ENCODE peak calls at places on chromosomes 13 and 19, in five cellular contexts. One of them, this sample, is unnamed.

GRCh38 chr19:16094360-16095070 is 17.2 kb upstream of the RAB8A start:
- DNase-seq in left lung: no peak
- DNase-seq in CD8-positive, alpha-beta memory T cell: no peak
- DNase-seq in thoracic aorta: no peak
- DNase-seq in SK-N-SH: no peak
- DNase-seq in this sample: no peak

GRCh38 chr19:3071764-3072163 is 9.5 kb upstream of the TLE5 start:
- DNase-seq in CD8-positive, alpha-beta memory T cell: no peak
- DNase-seq in SK-N-SH: no peak
- DNase-seq in thoracic aorta: no peak
- DNase-seq in left lung: no peak
- DNase-seq in this sample: no peak

GRCh38 chr13:99548448-99548847 is 47.2 kb downstream of the TM9SF2 start:
- DNase-seq in thoracic aorta: no peak
- DNase-seq in SK-N-SH: no peak
- DNase-seq in CD8-positive, alpha-beta memory T cell: no peak
- DNase-seq in left lung: no peak
- DNase-seq in this sample: no peak

GRCh38 chr19:31144471-31144870 is 204.8 kb downstream of the TSHZ3 start:
- DNase-seq in SK-N-SH: no peak
- DNase-seq in left lung: no peak
- DNase-seq in CD8-positive, alpha-beta memory T cell: no peak
- DNase-seq in thoracic aorta: no peak
- DNase-seq in this sample: no peak

GRCh38 chr19:31781542-31781941 is 432.3 kb upstream of the TSHZ3 start:
- DNase-seq in CD8-positive, alpha-beta memory T cell: no peak
- DNase-seq in SK-N-SH: no peak
- DNase-seq in thoracic aorta: no peak
- DNase-seq in left lung: no peak
- DNase-seq in this sample: no peak

GRCh38 chr13:34878354-34878753 is 63.7 kb upstream of the NBEA start:
- DNase-seq in left lung: no peak
- DNase-seq in thoracic aorta: no peak
- DNase-seq in SK-N-SH: no peak
- DNase-seq in CD8-positive, alpha-beta memory T cell: no peak
- DNase-seq in this sample: no peak

GRCh38 chr13:49308977-49309408 is 61.3 kb downstream of the CDADC1 start:
- DNase-seq in SK-N-SH: no peak
- DNase-seq in left lung: peak; percentile 68
- DNase-seq in CD8-positive, alpha-beta memory T cell: no peak
- DNase-seq in thoracic aorta: no peak
- DNase-seq in this sample: no peak

GRCh38 chr19:10491472-10492047 is 11.6 kb downstream of the KEAP1 start:
- DNase-seq in thoracic aorta: no peak
- DNase-seq in SK-N-SH: no peak
- DNase-seq in left lung: no peak
- DNase-seq in CD8-positive, alpha-beta memory T cell: no peak
- DNase-seq in this sample: no peak

GRCh38 chr13:49314344-49314882 is 66.7 kb downstream of the CDADC1 start:
- DNase-seq in CD8-positive, alpha-beta memory T cell: no peak
- DNase-seq in thoracic aorta: no peak
- DNase-seq in SK-N-SH: no peak
- DNase-seq in left lung: no peak
- DNase-seq in this sample: no peak

GRCh38 chr19:18320865-18321728 is 1.8 kb downstream of the LSM4 start:
- DNase-seq in thoracic aorta: no peak
- DNase-seq in CD8-positive, alpha-beta memory T cell: no peak
- DNase-seq in SK-N-SH: no peak
- DNase-seq in left lung: no peak
- DNase-seq in this sample: no peak

GRCh38 chr19:756232-756631 is 5.3 kb downstream of the MISP start:
- DNase-seq in SK-N-SH: peak; percentile 67
- DNase-seq in left lung: no peak
- DNase-seq in CD8-positive, alpha-beta memory T cell: no peak
- DNase-seq in thoracic aorta: no peak
- DNase-seq in this sample: no peak
- H3K9me3 ChIP-seq in SK-N-SH: no peaks in the 10 kb centered on the region
- H3K9me3 ChIP-seq in left lung: no peaks in the 10 kb centered on the region
- H3K9me3 ChIP-seq in CD8-positive, alpha-beta memory T cell: no peaks in the 10 kb centered on the region
- H3K9me3 ChIP-seq in thoracic aorta: peaks cover 9% of the 10 kb centered on the region
- H3K9me3 ChIP-seq in this sample: no peaks in the 10 kb centered on the region

GRCh38 chr19:37551123-37551993 is 43.2 kb downstream of the ZNF571 start:
- DNase-seq in left lung: peak; percentile 82
- DNase-seq in thoracic aorta: no peak
- DNase-seq in CD8-positive, alpha-beta memory T cell: peak; percentile 59
- DNase-seq in SK-N-SH: peak; percentile 95
- DNase-seq in this sample: no peak
- H3K9me3 ChIP-seq in left lung: peaks cover 11% of the 10 kb centered on the region
- H3K9me3 ChIP-seq in thoracic aorta: peaks cover 60% of the 10 kb centered on the region
- H3K9me3 ChIP-seq in CD8-positive, alpha-beta memory T cell: peaks cover 61% of the 10 kb centered on the region
- H3K9me3 ChIP-seq in SK-N-SH: peaks cover 18% of the 10 kb centered on the region
- H3K9me3 ChIP-seq in this sample: peaks cover 23% of the 10 kb centered on the region

GRCh38 chr19:24000656-24001055 is 86.0 kb downstream of the ZNF726 start:
- DNase-seq in thoracic aorta: no peak
- DNase-seq in left lung: no peak
- DNase-seq in SK-N-SH: no peak
- DNase-seq in CD8-positive, alpha-beta memory T cell: no peak
- DNase-seq in this sample: no peak
- H3K9me3 ChIP-seq in thoracic aorta: no peaks in the 10 kb centered on the region
- H3K9me3 ChIP-seq in left lung: no peaks in the 10 kb centered on the region
- H3K9me3 ChIP-seq in SK-N-SH: no peaks in the 10 kb centered on the region
- H3K9me3 ChIP-seq in CD8-positive, alpha-beta memory T cell: no peaks in the 10 kb centered on the region
- H3K9me3 ChIP-seq in this sample: peaks cover 24% of the 10 kb centered on the region

DNA sequence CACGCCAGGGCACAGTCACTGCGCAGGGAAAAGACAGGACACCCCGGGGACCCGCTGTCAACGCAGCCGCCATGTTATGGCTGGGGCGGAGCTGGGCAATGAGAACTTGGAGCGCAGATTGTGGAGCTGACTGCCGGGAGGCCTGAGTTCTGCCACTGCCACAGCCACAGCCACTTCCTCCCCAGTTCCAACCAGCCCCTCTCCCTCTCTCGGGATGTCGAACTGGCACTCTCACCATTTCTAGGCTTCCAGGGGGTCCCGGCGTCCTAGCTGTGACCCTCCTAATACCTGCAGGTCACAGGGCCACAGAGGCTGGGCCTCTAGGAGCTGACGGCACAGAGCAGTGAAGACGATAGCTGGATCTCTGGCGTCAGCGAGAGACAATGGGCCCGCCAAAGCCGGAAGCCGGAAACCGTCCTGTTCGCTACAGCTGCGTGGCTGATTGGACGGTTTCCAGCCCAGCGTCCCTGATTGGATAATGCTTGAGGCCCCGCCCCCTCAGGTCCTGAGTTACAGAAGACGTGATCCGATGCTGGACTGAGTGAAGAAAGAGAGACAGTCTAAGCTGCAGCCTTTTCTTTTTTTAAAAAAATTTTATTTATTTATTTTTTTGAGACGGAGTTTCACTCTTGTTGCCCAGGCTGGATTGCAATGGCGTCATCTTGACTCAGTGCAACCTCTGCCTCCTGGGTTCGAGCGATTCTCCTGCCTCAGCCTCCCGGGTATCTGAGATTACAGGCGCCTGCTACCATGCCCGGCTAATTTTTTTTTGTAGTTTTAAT is at the start of gene ZNF506:
- DNase-seq in thoracic aorta: peak; percentile 99
- DNase-seq in SK-N-SH: peak; percentile 90
- DNase-seq in left lung: peak; percentile 92
- DNase-seq in CD8-positive, alpha-beta memory T cell: peak; percentile 96
- DNase-seq in this sample: peak; percentile 71
- H3K9me3 ChIP-seq in thoracic aorta: no peaks in the 10 kb centered on the region
- H3K9me3 ChIP-seq in SK-N-SH: peaks cover 8% of the 10 kb centered on the region
- H3K9me3 ChIP-seq in left lung: no peaks in the 10 kb centered on the region
- H3K9me3 ChIP-seq in CD8-positive, alpha-beta memory T cell: no peaks in the 10 kb centered on the region
- H3K9me3 ChIP-seq in this sample: peaks cover 5% of the 10 kb centered on the region

GRCh38 chr13:48070942-48071341 is 24.0 kb downstream of the MED4 start:
- DNase-seq in SK-N-SH: no peak
- DNase-seq in left lung: no peak
- DNase-seq in CD8-positive, alpha-beta memory T cell: no peak
- DNase-seq in thoracic aorta: no peak
- DNase-seq in this sample: no peak
- H3K9me3 ChIP-seq in SK-N-SH: peaks cover 23% of the 10 kb centered on the region
- H3K9me3 ChIP-seq in left lung: no peaks in the 10 kb centered on the region
- H3K9me3 ChIP-seq in CD8-positive, alpha-beta memory T cell: no peaks in the 10 kb centered on the region
- H3K9me3 ChIP-seq in thoracic aorta: peaks cover 27% of the 10 kb centered on the region
- H3K9me3 ChIP-seq in this sample: peaks cover 13% of the 10 kb centered on the region

DNA sequence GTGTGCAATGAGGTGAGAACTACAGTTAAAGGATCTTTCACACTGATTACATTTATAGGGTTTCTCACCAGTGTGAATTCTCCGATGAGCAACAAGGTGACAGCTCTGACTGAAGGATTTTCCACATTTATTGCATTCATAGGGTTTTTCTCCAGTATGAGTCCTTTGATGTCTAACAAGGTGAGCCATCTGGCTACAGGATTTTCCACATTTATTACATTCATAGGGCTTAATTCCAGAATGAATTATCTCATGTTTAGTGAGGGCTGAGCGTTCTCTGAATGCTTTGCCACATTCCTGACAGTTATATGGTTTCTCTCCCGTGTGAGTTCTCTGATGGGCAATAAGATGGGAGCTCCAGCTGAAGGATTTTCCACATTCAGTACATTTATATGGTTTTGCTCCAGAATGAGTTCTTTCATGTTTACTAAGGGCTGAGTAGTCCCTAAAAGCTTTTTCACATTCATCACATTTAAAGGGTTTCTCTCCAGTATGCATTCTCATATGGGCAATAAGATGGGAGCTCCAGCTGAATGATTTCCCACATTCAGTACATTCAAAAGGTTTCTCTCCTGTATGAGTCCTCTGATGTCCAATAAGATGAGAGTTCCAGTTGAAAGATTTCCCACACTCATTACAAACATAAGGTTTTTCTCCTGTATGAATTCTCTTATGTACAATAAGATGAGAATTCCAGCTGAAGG is 4.4 kb upstream of the C19orf18 start:
- DNase-seq in left lung: no peak
- DNase-seq in thoracic aorta: no peak
- DNase-seq in CD8-positive, alpha-beta memory T cell: no peak
- DNase-seq in SK-N-SH: no peak
- DNase-seq in this sample: no peak
- H3K9me3 ChIP-seq in left lung: peaks cover 36% of the 10 kb centered on the region
- H3K9me3 ChIP-seq in thoracic aorta: peaks cover 100% of the 10 kb centered on the region
- H3K9me3 ChIP-seq in CD8-positive, alpha-beta memory T cell: peaks cover 89% of the 10 kb centered on the region
- H3K9me3 ChIP-seq in SK-N-SH: peaks cover 64% of the 10 kb centered on the region
- H3K9me3 ChIP-seq in this sample: peaks cover 47% of the 10 kb centered on the region

GRCh38 chr13:76904507-76904906 is 18.3 kb upstream of the KCTD12 start:
- DNase-seq in SK-N-SH: no peak
- DNase-seq in left lung: no peak
- DNase-seq in CD8-positive, alpha-beta memory T cell: no peak
- DNase-seq in thoracic aorta: no peak
- DNase-seq in this sample: no peak

DNA sequence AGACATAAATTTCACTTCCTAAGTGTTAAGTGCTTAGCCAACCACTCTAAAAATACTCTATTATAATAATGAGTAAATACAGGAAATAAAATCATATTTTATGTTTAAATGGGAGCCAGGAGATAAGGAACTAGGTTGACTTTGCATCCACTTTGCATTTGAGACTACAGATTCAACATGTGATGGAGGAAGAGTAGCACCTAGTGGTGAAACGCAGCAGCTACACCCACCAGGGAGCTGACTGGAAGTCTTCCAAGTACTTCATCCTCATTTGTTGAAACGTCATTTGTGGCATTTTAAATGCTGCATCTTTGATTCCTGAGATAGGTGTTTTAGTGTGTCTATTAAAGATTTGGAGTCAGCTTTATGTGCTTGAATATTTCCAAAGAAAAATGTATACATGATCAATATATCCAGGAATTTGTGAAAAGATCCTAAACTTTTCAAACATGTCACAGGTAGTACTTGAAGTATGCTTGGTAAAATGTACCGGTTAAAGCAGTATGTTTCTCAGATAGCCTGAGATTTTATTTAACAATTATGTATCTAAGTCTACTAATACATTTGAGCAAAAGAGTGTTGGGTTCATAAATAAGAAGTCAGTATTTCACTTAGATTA is 17.4 kb upstream of the KCTD12 start:
- DNase-seq in CD8-positive, alpha-beta memory T cell: peak; percentile 48
- DNase-seq in thoracic aorta: no peak
- DNase-seq in left lung: no peak
- DNase-seq in SK-N-SH: peak; percentile 73
- DNase-seq in this sample: peak; percentile 41
- H3K9me3 ChIP-seq in CD8-positive, alpha-beta memory T cell: no peaks in the 10 kb centered on the region
- H3K9me3 ChIP-seq in thoracic aorta: peaks cover 3% of the 10 kb centered on the region
- H3K9me3 ChIP-seq in left lung: no peaks in the 10 kb centered on the region
- H3K9me3 ChIP-seq in SK-N-SH: no peaks in the 10 kb centered on the region
- H3K9me3 ChIP-seq in this sample: no peaks in the 10 kb centered on the region

GRCh38 chr19:51903192-51903591 is 1.6 kb downstream of the ZNF649 start:
- DNase-seq in left lung: no peak
- DNase-seq in CD8-positive, alpha-beta memory T cell: no peak
- DNase-seq in thoracic aorta: no peak
- DNase-seq in SK-N-SH: no peak
- DNase-seq in this sample: no peak
- H3K9me3 ChIP-seq in left lung: no peaks in the 10 kb centered on the region
- H3K9me3 ChIP-seq in CD8-positive, alpha-beta memory T cell: peaks cover 41% of the 10 kb centered on the region
- H3K9me3 ChIP-seq in thoracic aorta: peaks cover 25% of the 10 kb centered on the region
- H3K9me3 ChIP-seq in SK-N-SH: peaks cover 4% of the 10 kb centered on the region
- H3K9me3 ChIP-seq in this sample: peaks cover 15% of the 10 kb centered on the region

GRCh38 chr19:12198136-12198535 is 35.2 kb downstream of the ZNF136 start:
- DNase-seq in left lung: no peak
- DNase-seq in SK-N-SH: no peak
- DNase-seq in CD8-positive, alpha-beta memory T cell: no peak
- DNase-seq in thoracic aorta: no peak
- DNase-seq in this sample: no peak
- H3K9me3 ChIP-seq in left lung: no peaks in the 10 kb centered on the region
- H3K9me3 ChIP-seq in SK-N-SH: peaks cover 15% of the 10 kb centered on the region
- H3K9me3 ChIP-seq in CD8-positive, alpha-beta memory T cell: peaks cover 8% of the 10 kb centered on the region
- H3K9me3 ChIP-seq in thoracic aorta: peaks cover 67% of the 10 kb centered on the region
- H3K9me3 ChIP-seq in this sample: peaks cover 7% of the 10 kb centered on the region

GRCh38 chr19:56341948-56342347 is 27.3 kb upstream of the ZSCAN5A start:
- DNase-seq in CD8-positive, alpha-beta memory T cell: no peak
- DNase-seq in left lung: no peak
- DNase-seq in thoracic aorta: no peak
- DNase-seq in SK-N-SH: no peak
- DNase-seq in this sample: no peak
- H3K9me3 ChIP-seq in CD8-positive, alpha-beta memory T cell: no peaks in the 10 kb centered on the region
- H3K9me3 ChIP-seq in left lung: no peaks in the 10 kb centered on the region
- H3K9me3 ChIP-seq in thoracic aorta: no peaks in the 10 kb centered on the region
- H3K9me3 ChIP-seq in SK-N-SH: no peaks in the 10 kb centered on the region
- H3K9me3 ChIP-seq in this sample: no peaks in the 10 kb centered on the region

This sample was measured in keratinocyte.